ENCODE peak calls at places on chromosomes 16 and 17, in seven cellular contexts. A, W, Y, O, G, E and T are unnamed samples.

GRCh38 chr17:35372846-35373531 is 432 bp downstream of the SLFN11 start:
- DNase-seq in O (no peak), E (no peak), A (no peak), G (peak), Y (no peak), W (peak), T (no peak)

GRCh38 chr17:61139219-61139618 is 260.4 kb upstream of the TBX2 start:
- DNase-seq in Y (no peak), O (peak), A (no peak), W (peak), G (no peak), E (no peak), T (no peak)

GRCh38 chr17:80751460-80752368 is 207.1 kb downstream of the RPTOR start:
- DNase-seq in Y (no peak), O (peak), E (no peak), A (peak), G (peak), W (peak), T (no peak)

GRCh38 chr16:66927012-66927436 is 1.7 kb upstream of the RRAD start:
- DNase-seq in W (peak), A (no peak), Y (no peak), E (peak), G (peak), O (peak), T (peak)

GRCh38 chr17:19410875-19411291 is at the start of gene RNF112:
- DNase-seq in A (no peak), E (no peak), O (peak), Y (no peak), W (peak), G (peak), T (no peak)

GRCh38 chr17:81926451-81927144 is 937 bp downstream of the MAFG start:
- DNase-seq in E (no peak), O (peak), Y (peak), G (peak), A (peak), W (peak), T (peak)

GRCh38 chr16:56675685-56676210 is 6.1 kb downstream of the MT1H start:
- DNase-seq in W (no peak), G (peak), O (no peak), E (no peak), A (no peak), Y (no peak), T (no peak)

GRCh38 chr16:73191111-73192046 is 143.5 kb upstream of the ZFHX3 start:
- DNase-seq in E (no peak), W (no peak), G (no peak), O (no peak), A (no peak), Y (no peak), T (no peak)

GRCh38 chr17:79650861-79651260 is 40.0 kb upstream of the RBFOX3 start:
- DNase-seq in E (no peak), A (no peak), Y (no peak), W (no peak), G (no peak), O (no peak), T (no peak)

GRCh38 chr17:4142107-4142900 is 526 bp downstream of the ZZEF1 start:
- DNase-seq in O (peak), Y (peak), W (no peak), A (peak), G (peak), E (no peak), T (no peak)

GRCh38 chr17:73998246-73999220 is 204.9 kb upstream of the RPL38 start:
- DNase-seq in E (no peak), Y (peak), O (no peak), A (peak), G (peak), W (peak), T (no peak)

GRCh38 chr16:50679266-50679665 is 1.8 kb downstream of the SNX20 start:
- DNase-seq in E (no peak), G (no peak), Y (no peak), O (no peak), W (no peak), A (no peak), T (no peak)

GRCh38 chr17:80146121-80147034 is 550 bp downstream of the EIF4A3 start:
- DNase-seq in G (peak), W (no peak), E (no peak), O (peak), A (no peak), Y (no peak), T (no peak)

GRCh38 chr16:54245788-54246453 is 40.7 kb downstream of the IRX3 start:
- DNase-seq in E (no peak), Y (no peak), O (no peak), G (no peak), A (no peak), W (no peak), T (no peak)

GRCh38 chr17:40326014-40326831 is 17.2 kb downstream of the RARA start:
- DNase-seq in O (no peak), E (no peak), A (peak), W (no peak), G (no peak), Y (peak), T (no peak)

GRCh38 chr17:45785373-45786193 is 1.5 kb downstream of the CRHR1 start:
- DNase-seq in E (no peak), O (no peak), W (no peak), A (no peak), G (peak), Y (no peak), T (no peak)

GRCh38 chr17:45784583-45785372 is 658 bp downstream of the CRHR1 start:
- DNase-seq in Y (no peak), A (peak), G (peak), W (no peak), O (no peak), E (no peak), T (no peak)

GRCh38 chr17:45782889-45783592 is 1.1 kb upstream of the CRHR1 start:
- DNase-seq in A (peak), G (peak), W (no peak), O (no peak), Y (no peak), E (no peak), T (no peak)

GRCh38 chr17:45784293-45784582 is at the start of gene CRHR1:
- DNase-seq in E (no peak), O (no peak), Y (no peak), G (no peak), A (no peak), W (no peak), T (no peak)

GRCh38 chr17:45783593-45784292 is 377 bp upstream of the CRHR1 start:
- DNase-seq in E (no peak), A (peak), O (no peak), Y (no peak), W (no peak), G (peak), T (no peak)
- H3K4me3 ChIP-seq in E (peak), A (peak), O (no peak), Y (peak), W (no peak), G (peak), T (peak)

DNA sequence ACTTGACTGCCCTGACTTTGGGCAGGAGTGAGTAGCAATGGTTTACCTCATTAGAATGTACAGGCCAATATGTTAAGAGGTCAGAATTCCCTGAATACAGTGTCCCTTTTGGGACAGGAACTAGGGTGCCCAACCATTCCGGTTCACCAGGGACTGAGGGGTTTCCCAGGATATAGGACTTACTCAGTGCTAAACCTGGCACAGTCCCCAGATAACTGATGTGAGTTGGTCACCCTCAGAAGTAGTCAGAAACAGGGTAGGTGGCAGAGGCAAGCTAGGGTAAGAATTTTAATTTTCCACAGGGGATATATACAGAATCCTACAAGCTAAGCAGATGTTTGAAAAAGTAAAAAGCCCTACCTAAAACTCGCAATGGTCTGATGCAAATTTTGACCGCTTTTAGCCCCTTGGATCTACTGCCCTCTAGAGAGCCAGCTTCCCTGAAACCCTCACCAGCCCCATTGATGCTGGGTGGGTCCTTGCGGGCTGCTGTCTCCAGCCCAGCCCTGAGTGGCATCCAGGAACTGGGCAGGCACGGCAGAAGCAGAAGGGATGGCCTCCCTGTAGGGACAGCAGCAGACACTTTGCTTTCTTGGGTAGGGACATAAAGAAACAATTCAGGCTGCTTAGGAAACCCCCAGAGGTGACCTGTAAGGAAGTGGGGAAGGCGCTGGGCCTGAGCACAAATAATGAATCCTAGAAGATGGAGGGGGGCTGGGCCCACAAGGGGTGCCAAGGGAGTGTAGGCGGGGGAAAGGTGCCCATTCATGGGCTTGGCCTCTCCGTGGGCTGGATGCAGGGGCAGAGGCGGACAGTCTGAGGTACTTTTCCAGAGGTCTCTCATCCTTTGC is 434.8 kb downstream of the SLC39A11 start:
- DNase-seq in G (peak), O (peak), E (no peak), Y (no peak), W (peak), A (no peak), T (no peak)
- TF ChIP-seq CTCF in G (peak), O (no peak), E (peak), Y (no peak), W (peak), A (no peak), T (peak)

DNA sequence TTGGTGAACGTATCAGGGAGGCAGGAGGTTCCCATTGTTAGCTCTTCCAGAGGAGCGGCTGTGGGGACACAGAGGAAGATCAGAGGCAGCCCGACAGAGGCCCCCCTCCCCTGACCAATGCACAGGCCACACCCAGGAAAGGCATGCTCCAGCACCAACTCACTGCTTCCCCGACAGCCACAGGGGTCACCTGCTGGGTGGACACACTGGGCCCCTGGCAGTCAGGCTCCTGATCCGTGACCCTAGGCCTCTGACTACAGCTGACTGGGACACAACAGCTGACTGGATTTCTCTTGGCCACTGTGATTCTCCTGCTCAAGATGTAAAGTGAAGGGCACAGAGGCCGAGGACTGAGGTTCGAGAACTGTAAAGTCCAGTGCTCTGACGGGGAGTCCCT is 63.5 kb downstream of the IL21R start:
- DNase-seq in W (no peak), G (no peak), Y (no peak), E (no peak), A (no peak), O (no peak), T (no peak)
- H3K4me3 ChIP-seq in W (no peak), G (no peak), Y (no peak), E (no peak), A (no peak), O (no peak), T (no peak)

GRCh38 chr17:28335959-28336871 is 654 bp downstream of the TNFAIP1 start:
- DNase-seq in E (peak), O (peak), G (peak), A (peak), Y (no peak), W (peak), T (peak)

GRCh38 chr17:28334176-28334575 is 1.1 kb downstream of the IFT20 start:
- DNase-seq in O (peak), A (no peak), E (no peak), G (no peak), W (peak), Y (no peak), T (no peak)

GRCh38 chr17:28334666-28335200 is 539 bp downstream of the IFT20 start:
- DNase-seq in G (peak), O (no peak), Y (no peak), E (no peak), A (no peak), W (peak), T (no peak)

GRCh38 chr17:28333083-28333746 is 2.1 kb downstream of the IFT20 start:
- DNase-seq in W (no peak), O (no peak), E (no peak), A (no peak), G (no peak), Y (no peak), T (no peak)

GRCh38 chr17:28335201-28335958 is at the start of the genes IFT20 and TNFAIP1:
- DNase-seq in A (peak), E (peak), W (peak), Y (peak), G (peak), O (peak), T (peak)
- TF ChIP-seq CTCF in A (no peak), E (no peak), W (no peak), Y (no peak), G (no peak), O (no peak), T (no peak)

DNA sequence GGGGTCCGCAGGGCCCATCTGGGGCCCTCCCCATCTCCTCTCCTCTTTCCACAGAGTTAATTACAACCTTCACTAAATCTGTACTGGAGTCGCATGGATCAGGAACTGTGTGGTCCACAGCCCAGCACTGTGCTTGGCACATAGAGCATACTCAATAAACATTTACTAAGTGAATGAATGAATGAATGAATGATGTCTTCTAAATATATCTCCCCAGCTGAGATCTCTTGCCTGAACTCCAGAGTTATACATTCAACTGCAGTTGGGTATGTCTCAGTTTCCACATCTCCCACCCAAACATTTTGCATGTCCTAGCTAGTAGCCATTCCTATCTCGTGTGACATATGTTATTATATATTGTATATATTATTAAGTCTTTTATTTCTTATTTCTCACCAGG is 28.7 kb upstream of the IL21R start:
- DNase-seq in E (no peak), O (no peak), G (no peak), A (no peak), Y (no peak), W (no peak), T (no peak)
- H3K4me3 ChIP-seq in E (no peak), O (no peak), G (no peak), A (no peak), Y (no peak), W (no peak), T (no peak)

DNA sequence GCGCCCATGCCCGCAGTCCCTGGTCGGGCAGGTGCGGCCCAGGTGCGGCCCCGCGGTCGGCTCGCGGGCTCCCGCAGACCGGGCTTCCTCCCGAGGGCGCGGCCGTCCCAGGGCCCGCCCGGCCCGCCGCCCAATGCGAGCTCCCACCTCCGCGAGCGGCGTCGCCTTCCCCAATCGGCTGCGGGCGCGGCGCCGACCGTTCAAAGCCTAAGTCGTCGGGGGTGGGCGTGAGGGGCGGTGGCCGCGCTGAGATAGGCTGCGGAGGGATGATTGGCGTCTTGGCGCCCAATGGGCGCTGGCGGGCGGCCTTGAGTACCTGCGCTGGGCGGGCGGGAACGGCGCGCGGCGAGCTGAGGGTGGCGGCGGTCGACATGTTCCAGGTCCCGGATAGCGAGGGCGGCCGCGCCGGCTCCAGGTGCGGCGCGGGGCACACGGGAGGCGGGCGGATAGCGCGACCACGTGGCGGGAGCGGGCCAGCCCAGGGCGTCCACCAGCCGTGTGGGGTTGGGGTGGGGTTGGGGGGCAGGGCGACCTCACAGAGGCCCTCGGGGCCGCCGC is at the start of gene JPT2:
- DNase-seq in A (peak), G (peak), E (peak), O (peak), W (peak), Y (peak), T (peak)
- TF ChIP-seq CTCF in A (no peak), G (no peak), E (no peak), O (no peak), W (no peak), Y (no peak), T (no peak)

DNA sequence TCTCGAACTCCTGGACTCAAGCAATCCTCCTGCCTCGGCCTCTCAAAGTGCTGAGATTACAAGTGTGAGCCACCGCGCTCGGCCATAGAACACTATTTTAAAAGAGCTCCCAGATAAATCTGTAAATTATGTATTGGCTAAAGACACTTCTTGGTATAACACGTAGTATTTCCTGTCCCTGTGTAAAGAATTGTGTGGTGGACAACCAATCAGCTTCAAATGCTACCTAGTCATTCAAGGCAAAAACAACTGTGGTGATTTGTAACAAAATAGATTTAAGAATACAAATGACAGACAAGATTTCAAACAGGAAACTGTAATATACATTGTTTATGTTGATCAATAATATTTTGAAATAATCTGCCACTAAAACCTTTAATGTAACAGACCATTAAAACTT is 14.6 kb downstream of the CRLF3 start:
- DNase-seq in W (no peak), O (no peak), G (no peak), Y (no peak), A (no peak), E (no peak), T (no peak)
- H3K4me3 ChIP-seq in W (no peak), O (no peak), G (no peak), Y (peak), A (no peak), E (no peak), T (no peak)

DNA sequence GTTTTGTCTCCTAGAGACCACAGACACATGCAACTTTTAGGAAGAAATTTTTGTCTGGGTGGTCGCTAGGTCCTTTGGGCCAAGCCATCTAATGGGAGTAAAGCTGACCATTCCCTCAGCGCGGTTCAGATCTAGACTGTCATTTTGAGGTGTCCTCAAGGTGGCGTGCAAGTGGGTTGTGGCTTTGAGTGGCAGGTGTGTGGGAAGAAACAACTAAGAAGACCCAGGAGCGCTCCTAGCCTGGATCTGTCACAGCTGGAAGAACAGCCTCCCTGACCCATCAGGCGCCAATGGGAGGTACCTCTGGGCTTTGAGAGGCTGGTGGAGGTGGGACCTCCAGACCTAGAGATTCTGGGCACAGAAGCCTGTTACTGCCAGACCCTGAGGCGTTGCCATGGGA is 645.1 kb downstream of the KCNJ18 start:
- DNase-seq in A (no peak), O (no peak), G (no peak), E (no peak), Y (no peak), W (no peak), T (no peak)
- TF ChIP-seq CTCF in A (no peak), O (no peak), G (no peak), E (no peak), Y (no peak), W (no peak), T (no peak)

GRCh38 chr16:85046957-85047866 is 19.6 kb downstream of the KIAA0513 start:
- DNase-seq in E (no peak), A (peak), G (no peak), W (no peak), O (no peak), Y (no peak), T (no peak)
- H3K4me3 ChIP-seq in E (no peak), A (no peak), G (no peak), W (no peak), O (no peak), Y (no peak), T (no peak)

GRCh38 chr17:63834431-63835166 is 7.1 kb upstream of the FTSJ3 start:
- DNase-seq in O (peak), A (peak), W (peak), G (peak), E (peak), Y (no peak), T (no peak)
- TF ChIP-seq CTCF in O (peak), A (peak), W (peak), G (peak), E (peak), Y (peak), T (peak)